ENCODE peak calls at places on chromosomes 13 and 19, in four cellular contexts. X is fibroblast of mammary gland, L is GM23338, G is fibroblast of lung. H is an unnamed sample.
A peak's percentile ranks its signal among the peaks of the same experiment; 100 is the strongest.

GRCh38 chr13:107788464-107789165 is 426.7 kb downstream of the LIG4 start:
- DNase-seq in X (no peak), L (no peak), G (no peak), H (no peak)

GRCh38 chr19:4768934-4769777 is 22.4 kb upstream of the FEM1A start:
- DNase-seq in X (peak; percentile 81), L (peak; percentile 98), G (peak; percentile 80), H (peak; percentile 90)

GRCh38 chr13:102707465-102707864 is 12.6 kb upstream of the METTL21C start:
- DNase-seq in X (peak; percentile 91), L (no peak), G (peak; percentile 91), H (peak; percentile 80)

GRCh38 chr13:40692946-40693345 is 26.5 kb upstream of the FOXO1 start:
- DNase-seq in X (no peak), L (no peak), G (peak; percentile 77), H (peak; percentile 21)

GRCh38 chr19:329876-330275 is 14.7 kb downstream of the MIER2 start:
- DNase-seq in X (no peak), L (no peak), G (no peak), H (no peak)

GRCh38 chr13:40109324-40109958 is 454.0 kb downstream of the COG6 start:
- DNase-seq in X (peak; percentile 98), L (no peak), G (peak; percentile 98), H (peak; percentile 94)

GRCh38 chr19:1389033-1389940 is 5.6 kb downstream of the NDUFS7 start:
- DNase-seq in X (no peak), L (no peak), G (no peak), H (no peak)

GRCh38 chr13:74093691-74094090 is 40.5 kb downstream of the KLF12 start:
- DNase-seq in X (no peak), L (no peak), G (peak; percentile 62), H (no peak)

GRCh38 chr19:3606690-3607289 is at the start of gene TBXA2R:
- DNase-seq in X (peak; percentile 49), L (peak; percentile 63), G (peak; percentile 66), H (peak; percentile 37)

GRCh38 chr19:55066107-55066709 is 3.3 kb upstream of the RDH13 start:
- DNase-seq in X (no peak), L (peak; percentile 60), G (no peak), H (peak; percentile 27)

GRCh38 chr13:95150555-95150954 is 150.7 kb downstream of the ABCC4 start:
- DNase-seq in X (no peak), L (no peak), G (no peak), H (no peak)

GRCh38 chr13:56424246-56424645 is 716.5 kb upstream of the PRR20A start:
- DNase-seq in X (no peak), L (no peak), G (no peak), H (peak; percentile 87)

GRCh38 chr13:80211573-80211972 is 129.4 kb downstream of the SPRY2 start:
- DNase-seq in X (no peak), L (no peak), G (no peak), H (no peak)

GRCh38 chr13:114101831-114102520 is 30.4 kb downstream of the RASA3 start:
- DNase-seq in X (no peak), L (no peak), G (peak; percentile 38), H (no peak)

GRCh38 chr19:11288349-11288748 is 7.6 kb upstream of the TSPAN16 start:
- DNase-seq in X (peak; percentile 41), L (peak; percentile 44), G (no peak), H (peak; percentile 35)

GRCh38 chr19:48152552-48152951 is 17.6 kb downstream of the LIG1 start:
- DNase-seq in X (peak; percentile 56), L (peak; percentile 69), G (peak; percentile 30), H (peak; percentile 62)

GRCh38 chr19:43700368-43701015 is 15.4 kb upstream of the IRGC start:
- DNase-seq in X (peak; percentile 88), L (no peak), G (peak; percentile 85), H (peak; percentile 85)

GRCh38 chr19:38730731-38731589 is 13.3 kb downstream of the CAPN12 start:
- DNase-seq in X (no peak), L (no peak), G (no peak), H (no peak)

GRCh38 chr13:112740502-112741131 is 50.8 kb downstream of the ATP11A start:
- DNase-seq in X (peak; percentile 80), L (no peak), G (peak; percentile 56), H (peak; percentile 26)

GRCh38 chr13:33312150-33312908 is 26.8 kb upstream of the STARD13 start:
- DNase-seq in X (peak; percentile 43), L (peak; percentile 37), G (peak; percentile 14), H (peak; percentile 54)

GRCh38 chr19:48950830-48951519 is 3.7 kb upstream of the BAX start:
- DNase-seq in X (no peak), L (no peak), G (no peak), H (no peak)

GRCh38 chr19:32567486-32567885 is 13.5 kb upstream of the PDCD5 start:
- DNase-seq in X (no peak), L (no peak), G (no peak), H (no peak)

GRCh38 chr19:7716762-7717161 is 14.8 kb upstream of the FCER2 start:
- DNase-seq in X (no peak), L (no peak), G (no peak), H (no peak)

GRCh38 chr13:99656843-99657506 is 155.7 kb downstream of the TM9SF2 start:
- DNase-seq in X (no peak), L (no peak), G (no peak), H (no peak)

GRCh38 chr19:54473071-54473941 is at the start of gene CDC42EP5:
- DNase-seq in X (peak; percentile 78), L (peak; percentile 46), G (peak; percentile 81), H (no peak)

GRCh38 chr13:30026093-30026492 is 175.7 kb upstream of the UBL3 start:
- DNase-seq in X (peak; percentile 99), L (no peak), G (peak; percentile 91), H (no peak)

GRCh38 chr13:107835339-107836018 is 379.9 kb downstream of the LIG4 start:
- DNase-seq in X (peak; percentile 48), L (no peak), G (peak; percentile 95), H (peak; percentile 29)

GRCh38 chr19:35513231-35513974 is at the start of gene DMKN:
- DNase-seq in X (peak; percentile 81), L (peak; percentile 61), G (peak; percentile 11), H (peak; percentile 87)

GRCh38 chr13:29934531-29935308 is 84.3 kb upstream of the UBL3 start:
- DNase-seq in X (no peak), L (no peak), G (no peak), H (no peak)

GRCh38 chr19:10651821-10652220 is 2.3 kb upstream of the ILF3 start:
- DNase-seq in X (no peak), L (no peak), G (no peak), H (no peak)

GRCh38 chr19:13814550-13814949 is 19.3 kb downstream of the ZSWIM4 start:
- DNase-seq in X (no peak), L (no peak), G (no peak), H (no peak)

GRCh38 chr19:44662686-44663085 is 8.6 kb upstream of the CEACAM19 start:
- DNase-seq in X (peak; percentile 27), L (no peak), G (peak; percentile 61), H (no peak)

GRCh38 chr19:37114001-37114400 is 35.8 kb downstream of the ZNF420 start:
- DNase-seq in X (no peak), L (peak; percentile 58), G (no peak), H (no peak)
- TF ChIP-seq CTCF in X (peak; percentile 13), L (peak; percentile 65), G (no peak), H (peak; percentile 27)

GRCh38 chr13:98448642-98448928 is 128.3 kb downstream of the STK24 start:
- DNase-seq in X (no peak), L (no peak), G (no peak), H (no peak)
- TF ChIP-seq CTCF in X (no peak), L (no peak), G (no peak), H (no peak)

GRCh38 chr13:87274209-87274819 is 396.9 kb upstream of the SLITRK5 start:
- DNase-seq in X (peak; percentile 42), L (peak; percentile 89), G (peak; percentile 32), H (peak; percentile 79)
- TF ChIP-seq CTCF in X (peak; percentile 55), L (peak; percentile 85), G (peak; percentile 74), H (peak; percentile 68)

GRCh38 chr13:109869312-109870237 is 83.2 kb upstream of the IRS2 start:
- DNase-seq in X (no peak), L (peak; percentile 28), G (peak; percentile 70), H (no peak)
- TF ChIP-seq CTCF in X (no peak), L (peak; percentile 46), G (peak; percentile 39), H (no peak)

GRCh38 chr13:65762015-65762414 is 1468.1 kb downstream of the PCDH9 start:
- DNase-seq in X (no peak), L (no peak), G (no peak), H (no peak)
- TF ChIP-seq CTCF in X (no peak), L (no peak), G (no peak), H (no peak)

DNA sequence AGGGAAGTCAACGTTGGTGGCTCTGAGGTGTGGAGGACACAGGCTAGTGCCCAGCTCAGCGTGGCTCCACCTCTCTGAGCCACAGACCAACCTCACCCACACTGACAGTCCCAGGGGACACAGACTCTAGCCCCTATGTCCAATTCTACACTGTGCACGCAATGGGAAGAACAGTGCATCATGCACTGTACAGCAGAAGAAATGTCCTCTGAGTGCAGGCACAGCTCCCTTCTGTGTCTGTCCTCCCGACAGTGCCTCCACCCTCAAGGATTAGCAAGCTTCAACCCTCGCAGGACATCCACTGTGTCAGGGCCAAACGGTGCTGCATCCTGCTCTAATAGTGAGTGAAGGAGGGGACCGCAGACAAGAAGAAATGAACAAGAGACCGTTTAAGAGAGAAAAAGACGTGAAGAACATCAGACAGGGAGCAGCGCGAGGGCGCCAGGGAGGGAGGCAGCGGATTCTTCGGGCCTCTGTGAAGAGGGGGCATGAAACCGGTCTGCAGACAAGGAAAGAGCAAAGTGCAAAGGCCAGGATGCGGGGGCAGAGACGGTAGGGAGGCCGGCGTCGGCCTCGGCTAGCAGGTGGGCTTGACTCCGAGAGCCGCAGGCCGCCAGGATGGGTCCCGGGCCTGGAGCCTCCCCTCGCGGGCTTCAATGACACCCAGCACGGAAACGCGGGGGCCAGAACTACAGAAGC is 644 bp downstream of the ZNF837 start:
- DNase-seq in X (peak; percentile 14), L (no peak), G (no peak), H (no peak)
- TF ChIP-seq CTCF in X (no peak), L (no peak), G (no peak), H (no peak)

GRCh38 chr19:18287836-18288772 is 6.7 kb upstream of the JUND start:
- DNase-seq in X (no peak), L (peak; percentile 92), G (peak; percentile 59), H (no peak)
- TF ChIP-seq CTCF in X (no peak), L (peak; percentile 42), G (no peak), H (no peak)

GRCh38 chr13:52147225-52147624 is 12.2 kb downstream of the NEK3 start:
- DNase-seq in X (no peak), L (no peak), G (no peak), H (no peak)

GRCh38 chr13:52137489-52137888 is 8.6 kb upstream of the NEK5 start:
- DNase-seq in X (no peak), L (no peak), G (no peak), H (no peak)

GRCh38 chr13:52136763-52137162 is 7.9 kb upstream of the NEK5 start:
- DNase-seq in X (no peak), L (no peak), G (no peak), H (no peak)

DNA sequence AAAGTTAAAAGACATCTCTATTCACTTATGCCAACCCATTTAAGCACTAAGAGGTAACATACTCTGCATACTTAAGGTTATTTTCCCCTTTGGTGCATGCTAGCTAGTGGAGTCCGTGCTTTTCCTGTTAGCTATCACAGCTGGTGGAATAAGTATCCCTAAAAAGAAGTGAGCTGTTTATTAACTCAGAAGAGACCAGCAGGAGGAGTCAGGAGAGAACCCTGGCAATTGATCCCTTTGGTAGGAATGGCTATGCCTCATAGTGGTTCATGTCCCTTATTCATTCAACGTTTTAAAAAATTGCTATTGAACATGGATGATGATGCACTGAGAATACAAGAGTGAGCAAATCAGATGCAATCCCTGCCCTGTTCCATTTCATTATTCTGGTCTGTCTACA is 12.4 kb upstream of the NEK5 start:
- DNase-seq in X (no peak), L (no peak), G (no peak), H (no peak)
- TF ChIP-seq CTCF in X (peak; percentile 12), L (no peak), G (peak; percentile 11), H (no peak)

H was measured in MCF 10A.